ENCODE peak calls at places on chromosomes 16 and 17, in eight cellular contexts. X, F, A, J, P, Y, T and I are unnamed samples.

GRCh38 chr17:50283714-50284432 is 9.6 kb downstream of the TMEM92 start:
- DNase-seq in X (no peak), F (no peak), A (no peak), J (no peak), P (no peak), Y (no peak), T (no peak), I (no peak)

GRCh38 chr16:87169509-87169985 is 147.6 kb downstream of the C16orf95 start:
- DNase-seq in X (no peak), F (no peak), A (no peak), J (no peak), P (no peak), Y (peak), T (no peak), I (no peak)

GRCh38 chr17:45197555-45198334 is 23.9 kb upstream of the FMNL1 start:
- DNase-seq in X (peak), F (peak), A (peak), J (peak), P (peak), Y (peak), T (peak), I (peak)

GRCh38 chr17:57899822-57900221 is 50.0 kb upstream of the MRPS23 start:
- DNase-seq in X (peak), F (no peak), A (peak), J (no peak), P (peak), Y (no peak), T (no peak), I (no peak)

GRCh38 chr16:50311891-50312501 is 45.6 kb downstream of the ADCY7 start:
- DNase-seq in X (no peak), F (peak), A (no peak), J (no peak), P (no peak), Y (no peak), T (no peak), I (no peak)

GRCh38 chr17:65099941-65100315 is 37.2 kb upstream of the RGS9 start:
- DNase-seq in X (peak), F (peak), A (no peak), J (peak), P (no peak), Y (peak), T (peak), I (peak)

GRCh38 chr17:69907081-69907847 is 167.8 kb upstream of the KCNJ16 start:
- DNase-seq in X (no peak), F (no peak), A (no peak), J (no peak), P (no peak), Y (no peak), T (no peak), I (no peak)

GRCh38 chr16:79076039-79076767 is 524.3 kb downstream of the MAF start:
- DNase-seq in X (no peak), F (no peak), A (no peak), J (no peak), P (no peak), Y (no peak), T (no peak), I (peak)